ENCODE peak calls at places on chromosome 6, in nine cellular contexts. E is PC-3, H is endothelial cell of umbilical vein, X is heart right ventricle, I is brain microvascular endothelial cell, W is neuronal stem cell, S is left ventricle myocardium inferior, L is GM23338, A is A549. M is an unnamed sample.

GRCh38 chr6:133609404-133610270 is 279.3 kb upstream of the TCF21 start:
- DNase-seq in E (peak; percentile 95), H (peak; percentile 75), X (no peak), I (peak; percentile 100), W (no peak), S (no peak), L (no peak), A (peak; percentile 93), M (no peak)

GRCh38 chr6:155054851-155055250 is 59.7 kb downstream of the TIAM2 start:
- DNase-seq in E (no peak), H (peak; percentile 79), X (no peak), I (no peak), W (no peak), S (no peak), L (no peak), A (no peak), M (no peak)

GRCh38 chr6:119442776-119443184 is 93.2 kb upstream of the MAN1A1 start:
- DNase-seq in E (no peak), H (peak; percentile 21), X (no peak), I (no peak), W (no peak), S (no peak), L (no peak), A (no peak), M (no peak)

GRCh38 chr6:56683882-56684281 is 41.2 kb upstream of the DST start:
- DNase-seq in E (peak; percentile 96), H (peak; percentile 46), X (no peak), I (peak; percentile 76), W (no peak), S (no peak), L (no peak), A (peak; percentile 40), M (no peak)

GRCh38 chr6:46130665-46131064 is 876 bp downstream of the ENPP4 start:
- DNase-seq in E (peak; percentile 10), H (peak; percentile 4), X (no peak), I (no peak), W (no peak), S (no peak), L (no peak), A (no peak), M (no peak)

GRCh38 chr6:132607544-132608233 is 16.4 kb downstream of the TAAR2 start:
- DNase-seq in E (peak; percentile 52), H (no peak), X (no peak), I (no peak), W (no peak), S (no peak), L (no peak), A (no peak), M (no peak)

GRCh38 chr6:47438481-47439347 is 38.9 kb upstream of the CD2AP start:
- DNase-seq in E (no peak), H (no peak), X (no peak), I (no peak), W (no peak), S (no peak), L (no peak), A (no peak), M (no peak)

GRCh38 chr6:112044856-112045255 is 9.0 kb upstream of the CCN6 start:
- DNase-seq in E (no peak), H (no peak), X (no peak), I (peak; percentile 87), W (no peak), S (no peak), L (no peak), A (no peak), M (no peak)

GRCh38 chr6:3377536-3378397 is 79.1 kb downstream of the SLC22A23 start:
- DNase-seq in E (no peak), H (no peak), X (no peak), I (no peak), W (no peak), S (no peak), L (no peak), A (no peak), M (no peak)

GRCh38 chr6:7505196-7505699 is 36.2 kb upstream of the DSP start:
- DNase-seq in E (peak; percentile 96), H (peak; percentile 6), X (no peak), I (peak; percentile 85), W (peak; percentile 9), S (no peak), L (peak; percentile 77), A (peak; percentile 56), M (no peak)

GRCh38 chr6:39439342-39440038 is 117.0 kb upstream of the KCNK16 start:
- DNase-seq in E (no peak), H (no peak), X (no peak), I (no peak), W (no peak), S (no peak), L (no peak), A (no peak), M (no peak)

GRCh38 chr6:52724041-52724405 is 39.3 kb downstream of the GSTA2 start:
- DNase-seq in E (no peak), H (peak; percentile 2), X (no peak), I (no peak), W (no peak), S (no peak), L (no peak), A (no peak), M (no peak)

GRCh38 chr6:31128093-31128676 is 7.9 kb upstream of the CDSN start:
- DNase-seq in E (peak; percentile 85), H (peak; percentile 47), X (peak; percentile 45), I (peak; percentile 40), W (peak; percentile 57), S (peak; percentile 51), L (peak; percentile 90), A (peak; percentile 37), M (peak; percentile 54)

GRCh38 chr6:38110407-38111025 is 291.0 kb downstream of the ZFAND3 start:
- DNase-seq in E (no peak), H (no peak), X (no peak), I (no peak), W (no peak), S (no peak), L (no peak), A (no peak), M (no peak)

GRCh38 chr6:106702451-106703110 is 73.2 kb downstream of the QRSL1 start:
- DNase-seq in E (no peak), H (no peak), X (no peak), I (no peak), W (no peak), S (no peak), L (no peak), A (no peak), M (no peak)
- H3K27ac ChIP-seq in E (no peak overlapping the region), H (no peak overlapping the region), X (no peak overlapping the region), I (no peak overlapping the region), W (no peak overlapping the region), S (no peak overlapping the region), L (no peak overlapping the region), A (peak overlapping the region; percentile 4), M (no peak overlapping the region)

GRCh38 chr6:159970659-159971063 is 1.8 kb downstream of the IGF2R start:
- DNase-seq in E (no peak), H (no peak), X (no peak), I (no peak), W (no peak), S (no peak), L (no peak), A (no peak), M (no peak)
- H3K4me3 ChIP-seq in E (peak overlapping the region; percentile 82), H (no peak overlapping the region), X (peak overlapping the region; percentile 99), I (no peak overlapping the region), W (peak overlapping the region; percentile 84), S (peak overlapping the region; percentile 94), L (peak overlapping the region; percentile 57), A (peak overlapping the region; percentile 71), M (peak overlapping the region; percentile 63)

GRCh38 chr6:35084511-35085203 is 56.5 kb downstream of the TCP11 start:
- DNase-seq in E (no peak), H (no peak), X (no peak), I (no peak), W (no peak), S (no peak), L (no peak), A (no peak), M (no peak)

GRCh38 chr6:35086636-35087360 is 54.3 kb downstream of the TCP11 start:
- DNase-seq in E (no peak), H (no peak), X (no peak), I (no peak), W (no peak), S (no peak), L (no peak), A (no peak), M (no peak)

GRCh38 chr6:35087361-35088280 is 53.5 kb downstream of the TCP11 start:
- DNase-seq in E (no peak), H (no peak), X (no peak), I (no peak), W (no peak), S (no peak), L (no peak), A (no peak), M (no peak)

GRCh38 chr6:35085359-35086281 is 55.5 kb downstream of the TCP11 start:
- DNase-seq in E (no peak), H (no peak), X (no peak), I (no peak), W (no peak), S (no peak), L (no peak), A (no peak), M (no peak)

GRCh38 chr6:35086282-35086632 is 54.9 kb downstream of the TCP11 start:
- DNase-seq in E (no peak), H (no peak), X (no peak), I (no peak), W (no peak), S (no peak), L (no peak), A (no peak), M (no peak)
- H3K27ac ChIP-seq in E (no peak overlapping the region), H (no peak overlapping the region), X (no peak overlapping the region), I (no peak overlapping the region), W (no peak overlapping the region), S (peak overlapping the region; percentile 48), L (no peak overlapping the region), A (no peak overlapping the region), M (no peak overlapping the region)

GRCh38 chr6:107107791-107108190 is 7.5 kb downstream of the BEND3 start:
- DNase-seq in E (no peak), H (no peak), X (no peak), I (no peak), W (no peak), S (no peak), L (no peak), A (no peak), M (no peak)

GRCh38 chr6:107103082-107103481 is 12.2 kb downstream of the BEND3 start:
- DNase-seq in E (no peak), H (no peak), X (no peak), I (no peak), W (no peak), S (no peak), L (peak; percentile 55), A (no peak), M (no peak)

GRCh38 chr6:107108201-107108890 is 7.0 kb downstream of the BEND3 start:
- DNase-seq in E (no peak), H (no peak), X (no peak), I (peak; percentile 55), W (no peak), S (no peak), L (no peak), A (no peak), M (no peak)

GRCh38 chr6:107105511-107106116 is 9.7 kb downstream of the BEND3 start:
- DNase-seq in E (no peak), H (peak; percentile 25), X (no peak), I (no peak), W (no peak), S (no peak), L (peak; percentile 66), A (no peak), M (no peak)

DNA sequence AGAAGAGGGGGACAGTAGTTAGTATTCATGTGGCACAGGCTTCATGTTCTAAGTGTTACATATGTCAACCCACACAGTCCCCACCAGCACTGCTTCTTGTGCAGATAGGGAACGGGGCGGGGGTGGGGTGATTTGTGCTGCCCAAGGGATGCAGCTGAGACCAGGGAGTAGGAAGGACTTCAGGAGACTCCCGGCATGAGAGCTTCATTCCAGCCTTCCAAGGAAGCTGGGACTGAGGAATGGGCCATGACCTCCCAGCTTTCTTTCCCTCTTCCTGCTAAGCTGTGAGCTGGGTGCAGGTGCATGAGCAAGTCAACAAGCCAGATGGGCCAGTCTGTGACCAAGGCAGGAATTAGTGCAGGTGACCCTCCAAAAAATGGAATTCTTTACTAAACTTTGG is 9.2 kb downstream of the BEND3 start:
- DNase-seq in E (no peak), H (no peak), X (no peak), I (no peak), W (no peak), S (no peak), L (peak; percentile 74), A (no peak), M (no peak)
- H3K4me3 ChIP-seq in E (no peak overlapping the region), H (no peak overlapping the region), X (no peak overlapping the region), I (no peak overlapping the region), W (no peak overlapping the region), S (no peak overlapping the region), L (no peak overlapping the region), A (no peak overlapping the region), M (no peak overlapping the region)

M was measured in naive thymus-derived CD4-positive, alpha-beta T cell.